ENCODE peak calls at places on chromosome 15, in eight cellular contexts. R is hippocampal formation, J is transverse colon, X is cerebellar cortex, Y is left cardiac atrium, A is body of pancreas, W is ureter, U is iris pigment epithelial cell. D is an unnamed sample.

GRCh38 chr15:42332331-42332730 is 27.0 kb upstream of the CAPN3 start:
- DNase-seq in R (no peak), J (no peak), X (no peak), Y (no peak), A (no peak), W (no peak), U (peak), D (no peak)

GRCh38 chr15:40871749-40872617 is 2.1 kb downstream of the RHOV start:
- DNase-seq in R (no peak), J (peak), X (no peak), Y (no peak), A (peak), W (peak), U (no peak), D (peak)

GRCh38 chr15:67832965-67833503 is 6.8 kb downstream of the RNU6-1 start:
- DNase-seq in R (no peak), J (no peak), X (no peak), Y (no peak), A (no peak), W (no peak), U (no peak), D (peak)

GRCh38 chr15:39778031-39778430 is 4.6 kb downstream of the FSIP1 start:
- DNase-seq in R (no peak), J (no peak), X (no peak), Y (no peak), A (no peak), W (no peak), U (no peak), D (no peak)

GRCh38 chr15:64099379-64099778 is 3.6 kb downstream of the SNX1 start:
- DNase-seq in R (no peak), J (no peak), X (no peak), Y (no peak), A (no peak), W (no peak), U (no peak), D (no peak)

GRCh38 chr15:69013726-69014406 is 629 bp upstream of the NOX5 start:
- DNase-seq in R (no peak), J (no peak), X (peak), Y (no peak), A (no peak), W (no peak), U (no peak), D (no peak)

GRCh38 chr15:51382787-51383186 is 41.3 kb downstream of the GLDN start:
- DNase-seq in R (peak), J (no peak), X (peak), Y (no peak), A (no peak), W (peak), U (peak), D (peak)

GRCh38 chr15:49421991-49422390 is 1.1 kb upstream of the FGF7 start:
- DNase-seq in R (peak), J (peak), X (peak), Y (peak), A (peak), W (no peak), U (peak), D (peak)

GRCh38 chr15:55241895-55242294 is 45.2 kb upstream of the RSL24D1 start:
- DNase-seq in R (no peak), J (no peak), X (no peak), Y (no peak), A (no peak), W (no peak), U (peak), D (no peak)

GRCh38 chr15:87268675-87269074 is 987.9 kb downstream of the NTRK3 start:
- DNase-seq in R (no peak), J (no peak), X (no peak), Y (no peak), A (no peak), W (no peak), U (peak), D (no peak)

GRCh38 chr15:74381481-74381880 is 14.0 kb upstream of the CYP11A1 start:
- DNase-seq in R (no peak), J (no peak), X (no peak), Y (no peak), A (no peak), W (no peak), U (no peak), D (no peak)

GRCh38 chr15:34039506-34040123 is 611 bp upstream of the AVEN start:
- DNase-seq in R (no peak), J (no peak), X (peak), Y (no peak), A (no peak), W (no peak), U (peak), D (peak)

GRCh38 chr15:65954289-65954741 is 85.0 kb downstream of the RAB11A start:
- DNase-seq in R (no peak), J (no peak), X (no peak), Y (no peak), A (no peak), W (no peak), U (peak), D (peak)

GRCh38 chr15:20106026-20106425 is 435.6 kb downstream of the GOLGA6L6 start:
- DNase-seq in R (no peak), J (peak), X (peak), Y (peak), A (peak), W (peak), U (no peak), D (no peak)

D was measured in DMS53.